ENCODE peak calls at places on chromosomes 12 and 14, in five cellular contexts. One of them, this sample, is unnamed.

GRCh38 chr12:111424793-111425251 is 19.1 kb downstream of the SH2B3 start:
- DNase-seq in GM13976: no peak
- DNase-seq in lower leg skin: no peak
- DNase-seq in RWPE1: no peak
- DNase-seq in gastrocnemius medialis: no peak
- DNase-seq in this sample: no peak

GRCh38 chr14:53430870-53431269 is 277.7 kb upstream of the DDHD1 start:
- DNase-seq in lower leg skin: no peak
- DNase-seq in GM13976: no peak
- DNase-seq in gastrocnemius medialis: no peak
- DNase-seq in RWPE1: no peak
- DNase-seq in this sample: no peak

GRCh38 chr12:109203480-109203879 is 87.1 kb downstream of the ACACB start:
- DNase-seq in RWPE1: no peak
- DNase-seq in lower leg skin: no peak
- DNase-seq in GM13976: no peak
- DNase-seq in gastrocnemius medialis: peak
- DNase-seq in this sample: no peak

GRCh38 chr12:106696071-106696470 is 78.4 kb upstream of the RIC8B start:
- DNase-seq in lower leg skin: no peak
- DNase-seq in gastrocnemius medialis: no peak
- DNase-seq in RWPE1: no peak
- DNase-seq in GM13976: no peak
- DNase-seq in this sample: no peak

GRCh38 chr12:2378835-2379330 is 326.1 kb downstream of the CACNA1C start:
- DNase-seq in gastrocnemius medialis: no peak
- DNase-seq in lower leg skin: no peak
- DNase-seq in RWPE1: no peak
- DNase-seq in GM13976: peak
- DNase-seq in this sample: no peak

GRCh38 chr12:66062280-66062605 is 68.3 kb downstream of the LLPH start:
- DNase-seq in lower leg skin: no peak
- DNase-seq in GM13976: no peak
- DNase-seq in RWPE1: no peak
- DNase-seq in gastrocnemius medialis: no peak
- DNase-seq in this sample: no peak

GRCh38 chr12:88944403-88944802 is 364.1 kb upstream of the KITLG start:
- DNase-seq in GM13976: no peak
- DNase-seq in gastrocnemius medialis: no peak
- DNase-seq in lower leg skin: no peak
- DNase-seq in RWPE1: peak
- DNase-seq in this sample: no peak

GRCh38 chr14:77760381-77761204 is at the start of gene SNW1:
- DNase-seq in GM13976: peak
- DNase-seq in gastrocnemius medialis: peak
- DNase-seq in RWPE1: peak
- DNase-seq in lower leg skin: peak
- DNase-seq in this sample: peak

GRCh38 chr12:54154708-54155316 is 34.0 kb downstream of the SMUG1 start:
- DNase-seq in gastrocnemius medialis: no peak
- DNase-seq in RWPE1: no peak
- DNase-seq in lower leg skin: no peak
- DNase-seq in GM13976: no peak
- DNase-seq in this sample: no peak

GRCh38 chr12:47378907-47379306 is 299.1 kb upstream of the AMIGO2 start:
- DNase-seq in gastrocnemius medialis: no peak
- DNase-seq in GM13976: no peak
- DNase-seq in RWPE1: no peak
- DNase-seq in lower leg skin: no peak
- DNase-seq in this sample: no peak

GRCh38 chr14:55127491-55127951 is 1.5 kb upstream of the LGALS3 start:
- DNase-seq in gastrocnemius medialis: no peak
- DNase-seq in GM13976: no peak
- DNase-seq in lower leg skin: peak
- DNase-seq in RWPE1: peak
- DNase-seq in this sample: no peak

GRCh38 chr12:68224613-68225285 is 861 bp downstream of the IL26 start:
- DNase-seq in GM13976: no peak
- DNase-seq in gastrocnemius medialis: no peak
- DNase-seq in RWPE1: peak
- DNase-seq in lower leg skin: no peak
- DNase-seq in this sample: no peak

GRCh38 chr12:49793620-49794019 is 34.6 kb downstream of the NCKAP5L start:
- DNase-seq in lower leg skin: no peak
- DNase-seq in gastrocnemius medialis: no peak
- DNase-seq in GM13976: no peak
- DNase-seq in RWPE1: no peak
- DNase-seq in this sample: no peak

GRCh38 chr12:16603265-16603915 is 2.6 kb downstream of the LMO3 start:
- DNase-seq in GM13976: no peak
- DNase-seq in RWPE1: no peak
- DNase-seq in gastrocnemius medialis: no peak
- DNase-seq in lower leg skin: no peak
- DNase-seq in this sample: no peak

GRCh38 chr12:64099430-64099829 is 122.7 kb downstream of the KICS2 start:
- DNase-seq in GM13976: no peak
- DNase-seq in lower leg skin: no peak
- DNase-seq in RWPE1: peak
- DNase-seq in gastrocnemius medialis: peak
- DNase-seq in this sample: no peak

GRCh38 chr14:106538193-106538592 is 1011.8 kb downstream of the TMEM121 start:
- DNase-seq in GM13976: no peak
- DNase-seq in RWPE1: no peak
- DNase-seq in lower leg skin: no peak
- DNase-seq in gastrocnemius medialis: no peak
- DNase-seq in this sample: no peak

GRCh38 chr14:35821546-35822411 is 4.4 kb upstream of the BRMS1L start:
- DNase-seq in lower leg skin: no peak
- DNase-seq in gastrocnemius medialis: no peak
- DNase-seq in GM13976: peak
- DNase-seq in RWPE1: no peak
- DNase-seq in this sample: peak

GRCh38 chr12:103962493-103962892 is 3.2 kb upstream of the TDG start:
- DNase-seq in gastrocnemius medialis: no peak
- DNase-seq in lower leg skin: no peak
- DNase-seq in GM13976: no peak
- DNase-seq in RWPE1: no peak
- DNase-seq in this sample: no peak

GRCh38 chr12:7145671-7146070 is 15.5 kb downstream of the CLSTN3 start:
- DNase-seq in RWPE1: no peak
- DNase-seq in GM13976: no peak
- DNase-seq in gastrocnemius medialis: no peak
- DNase-seq in lower leg skin: no peak
- DNase-seq in this sample: no peak

GRCh38 chr12:50894216-50894615 is 51.5 kb downstream of the TMPRSS12 start:
- DNase-seq in RWPE1: no peak
- DNase-seq in lower leg skin: no peak
- DNase-seq in GM13976: no peak
- DNase-seq in gastrocnemius medialis: no peak
- DNase-seq in this sample: no peak

GRCh38 chr12:106027286-106027685 is 111.5 kb downstream of the NUAK1 start:
- DNase-seq in gastrocnemius medialis: no peak
- DNase-seq in RWPE1: no peak
- DNase-seq in GM13976: no peak
- DNase-seq in lower leg skin: no peak
- DNase-seq in this sample: no peak

DNA sequence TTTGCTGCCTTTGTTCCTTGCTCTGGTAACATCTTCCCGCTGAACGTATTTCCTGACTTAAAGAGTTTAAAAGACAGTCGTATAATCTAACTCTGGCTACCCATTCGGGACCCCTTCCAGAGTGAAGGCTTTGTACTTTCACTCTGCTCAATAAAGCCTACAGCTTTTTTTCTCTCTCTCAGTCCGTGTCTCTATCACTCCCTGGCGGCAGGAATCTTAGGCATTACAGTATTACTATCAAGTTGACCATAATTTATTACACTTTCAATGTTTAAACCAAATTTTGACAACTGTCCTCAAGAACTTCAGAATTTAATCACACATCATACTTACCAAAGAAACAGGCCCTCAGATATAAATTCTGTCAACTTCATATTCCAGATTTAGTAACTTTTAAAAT is 967.9 kb downstream of the FSCB start:
- DNase-seq in gastrocnemius medialis: no peak
- DNase-seq in lower leg skin: peak
- DNase-seq in RWPE1: peak
- DNase-seq in GM13976: no peak
- DNase-seq in this sample: peak
- TF ChIP-seq CTCF in gastrocnemius medialis: no peak
- TF ChIP-seq CTCF in lower leg skin: no peak
- TF ChIP-seq CTCF in RWPE1: peak
- TF ChIP-seq CTCF in GM13976: no peak
- TF ChIP-seq CTCF in this sample: peak

DNA sequence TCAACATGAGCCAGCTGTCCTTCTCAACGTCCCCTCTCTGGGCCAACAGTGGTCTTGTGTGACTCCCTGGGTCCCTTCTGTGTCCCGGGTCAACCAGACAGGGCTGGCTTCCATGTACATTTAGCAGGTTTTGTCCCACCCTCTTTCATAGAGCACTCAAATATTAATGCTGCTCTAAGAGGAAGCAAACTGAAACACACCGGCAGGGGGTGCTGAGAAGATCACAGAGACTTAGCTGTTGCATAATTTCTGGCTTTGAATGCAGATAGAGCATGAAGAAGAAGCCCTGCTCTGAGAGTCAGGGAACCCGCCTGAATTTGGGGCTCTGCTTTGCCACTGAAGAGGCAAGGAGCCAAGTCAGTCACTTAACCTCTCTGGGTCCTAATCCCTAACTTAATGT is 138.7 kb downstream of the ESRRB start:
- DNase-seq in GM13976: no peak
- DNase-seq in RWPE1: no peak
- DNase-seq in lower leg skin: no peak
- DNase-seq in gastrocnemius medialis: no peak
- DNase-seq in this sample: no peak
- TF ChIP-seq CTCF in GM13976: no peak
- TF ChIP-seq CTCF in RWPE1: no peak
- TF ChIP-seq CTCF in lower leg skin: no peak
- TF ChIP-seq CTCF in gastrocnemius medialis: no peak
- TF ChIP-seq CTCF in this sample: no peak

GRCh38 chr12:71216725-71217579 is 59.2 kb upstream of the TSPAN8 start:
- DNase-seq in lower leg skin: peak
- DNase-seq in gastrocnemius medialis: no peak
- DNase-seq in RWPE1: peak
- DNase-seq in GM13976: no peak
- DNase-seq in this sample: peak
- TF ChIP-seq CTCF in lower leg skin: no peak
- TF ChIP-seq CTCF in gastrocnemius medialis: peak
- TF ChIP-seq CTCF in RWPE1: peak
- TF ChIP-seq CTCF in GM13976: no peak
- TF ChIP-seq CTCF in this sample: peak

DNA sequence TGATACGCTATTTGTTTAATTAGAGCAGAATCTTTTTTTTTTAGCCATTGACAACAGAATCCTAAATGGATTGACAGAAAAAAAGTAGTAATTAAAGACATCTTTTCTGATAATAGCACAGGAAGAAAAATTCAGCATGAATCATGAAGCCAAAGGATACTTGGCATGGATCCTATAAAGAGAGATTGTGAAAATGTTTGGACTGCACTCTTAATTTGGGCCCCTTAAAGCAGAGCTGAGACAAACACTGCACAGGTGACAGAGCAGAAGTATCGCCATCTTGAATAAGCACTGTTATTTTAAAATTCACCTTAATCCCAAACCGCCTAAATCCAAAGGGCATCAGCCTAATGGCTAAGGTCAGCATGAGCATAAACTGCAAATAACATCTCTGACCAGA is 48.8 kb upstream of the SEL1L start:
- DNase-seq in gastrocnemius medialis: no peak
- DNase-seq in GM13976: no peak
- DNase-seq in lower leg skin: no peak
- DNase-seq in RWPE1: no peak
- DNase-seq in this sample: no peak
- TF ChIP-seq CTCF in gastrocnemius medialis: no peak
- TF ChIP-seq CTCF in GM13976: no peak
- TF ChIP-seq CTCF in lower leg skin: no peak
- TF ChIP-seq CTCF in RWPE1: no peak
- TF ChIP-seq CTCF in this sample: no peak

This sample was measured in endothelial cell.